ENCODE peak calls at places on chromosomes 5 and 9, in five cellular contexts. H, S, M, K and W are unnamed samples.

GRCh38 chr5:150042459-150042858 is 41.9 kb downstream of the HMGXB3 start:
- DNase-seq in H (no peak), S (no peak), M (no peak), K (no peak), W (no peak)

GRCh38 chr9:19149230-19149629 is 21.9 kb upstream of the PLIN2 start:
- DNase-seq in H (no peak), S (no peak), M (no peak), K (no peak), W (no peak)

GRCh38 chr9:78035369-78035993 is 3.9 kb upstream of the GNAQ start:
- DNase-seq in H (peak), S (peak), M (peak), K (peak), W (peak)

GRCh38 chr5:119360905-119361605 is 5.2 kb downstream of the TNFAIP8 start:
- DNase-seq in H (no peak), S (no peak), M (peak), K (no peak), W (no peak)

GRCh38 chr9:109444771-109445320 is 53.3 kb downstream of the PTPN3 start:
- DNase-seq in H (no peak), S (no peak), M (no peak), K (no peak), W (no peak)

GRCh38 chr5:176653401-176653800 is 6.1 kb downstream of the TSPAN17 start:
- DNase-seq in H (no peak), S (no peak), M (no peak), K (no peak), W (no peak)

GRCh38 chr9:34983209-34983608 is 6.3 kb upstream of the DNAJB5 start:
- DNase-seq in H (no peak), S (no peak), M (no peak), K (no peak), W (no peak)

GRCh38 chr9:82499337-82499736 is 510.8 kb downstream of the SPATA31D1 start:
- DNase-seq in H (no peak), S (no peak), M (no peak), K (no peak), W (no peak)

GRCh38 chr9:131019387-131020239 is 10.6 kb downstream of the LAMC3 start:
- DNase-seq in H (no peak), S (no peak), M (peak), K (no peak), W (no peak)

GRCh38 chr9:76810377-76810957 is 46.2 kb downstream of the PCA3 start:
- DNase-seq in H (peak), S (peak), M (peak), K (no peak), W (no peak)

GRCh38 chr9:116639251-116639741 is 47.8 kb upstream of the TRIM32 start:
- DNase-seq in H (no peak), S (no peak), M (peak), K (no peak), W (no peak)

GRCh38 chr5:77630246-77631165 is 8.0 kb downstream of the OTP start:
- DNase-seq in H (no peak), S (peak), M (peak), K (peak), W (peak)

GRCh38 chr9:122383992-122384461 is 13.2 kb downstream of the PTGS1 start:
- DNase-seq in H (no peak), S (no peak), M (peak), K (no peak), W (no peak)

GRCh38 chr9:99103054-99103453 is 1.9 kb upstream of the TGFBR1 start:
- DNase-seq in H (no peak), S (no peak), M (no peak), K (no peak), W (no peak)

GRCh38 chr5:32074401-32074800 is 99.7 kb downstream of the GOLPH3 start:
- DNase-seq in H (no peak), S (no peak), M (peak), K (no peak), W (no peak)

GRCh38 chr9:110922145-110922544 is 116.1 kb downstream of the LPAR1 start:
- DNase-seq in H (no peak), S (no peak), M (peak), K (no peak), W (no peak)

GRCh38 chr9:114046237-114046755 is 31.8 kb downstream of the AMBP start:
- DNase-seq in H (no peak), S (no peak), M (no peak), K (no peak), W (no peak)

GRCh38 chr9:136875155-136875554 is 9.0 kb upstream of the EDF1 start:
- DNase-seq in H (no peak), S (no peak), M (no peak), K (no peak), W (no peak)

GRCh38 chr9:108182950-108183381 is 672.8 kb downstream of the ACTL7B start:
- DNase-seq in H (no peak), S (no peak), M (peak), K (no peak), W (no peak)

GRCh38 chr5:58999804-59000595 is 417.1 kb downstream of the RAB3C start:
- DNase-seq in H (no peak), S (peak), M (peak), K (no peak), W (no peak)

GRCh38 chr9:37054513-37054776 is 20.4 kb upstream of the PAX5 start:
- DNase-seq in H (no peak), S (no peak), M (no peak), K (no peak), W (no peak)

GRCh38 chr5:118578093-118578492 is 410.3 kb downstream of the DTWD2 start:
- DNase-seq in H (no peak), S (no peak), M (no peak), K (no peak), W (no peak)

GRCh38 chr5:148343049-148343413 is 7.7 kb downstream of the SPINK9 start:
- DNase-seq in H (no peak), S (no peak), M (peak), K (no peak), W (no peak)

GRCh38 chr9:127438394-127438793 is 12.8 kb downstream of the RPL12 start:
- DNase-seq in H (no peak), S (peak), M (no peak), K (no peak), W (no peak)

GRCh38 chr9:6106576-6107339 is 91.3 kb upstream of the RANBP6 start:
- DNase-seq in H (peak), S (no peak), M (peak), K (no peak), W (no peak)

GRCh38 chr5:151675225-151675955 is 11.3 kb downstream of the SPARC start:
- DNase-seq in H (no peak), S (no peak), M (no peak), K (no peak), W (no peak)

GRCh38 chr9:99753436-99753835 is 68.2 kb upstream of the NR4A3 start:
- DNase-seq in H (no peak), S (no peak), M (peak), K (no peak), W (no peak)

GRCh38 chr5:43852276-43852675 is 249.3 kb downstream of the NNT start:
- DNase-seq in H (no peak), S (no peak), M (no peak), K (no peak), W (no peak)